ENCODE peak calls at places on chromosomes 1 and 21, in ten cellular contexts. One of them, this sample, is unnamed.

GRCh38 chr1:9874412-9874811 is 35.7 kb downstream of the CTNNBIP1 start:
- DNase-seq in CD8-positive, alpha-beta memory T cell: no peak
- DNase-seq in kidney glomerular epithelial cell: no peak
- DNase-seq in stimulated activated CD4-positive, alpha-beta T cell treated with anti-CD3 and anti-CD28 coated beads, Interleukin-4, amount 100 ng/mL, for 4 hours: no peak
- DNase-seq in colonic mucosa: no peak
- DNase-seq in BE2C: no peak
- DNase-seq in RPMI8226: no peak
- DNase-seq in MCF 10A: no peak
- DNase-seq in stimulated activated CD8-positive, alpha-beta memory T cell treated with anti-CD3 and anti-CD28 coated beads, Interleukin-7, amount 100 ng/mL, for 24 hours: no peak
- DNase-seq in cerebellum: no peak
- DNase-seq in this sample: no peak

GRCh38 chr1:194658090-194658439 is 1471.7 kb upstream of the B3GALT2 start:
- DNase-seq in CD8-positive, alpha-beta memory T cell: no peak
- DNase-seq in kidney glomerular epithelial cell: peak; percentile 21
- DNase-seq in stimulated activated CD4-positive, alpha-beta T cell treated with anti-CD3 and anti-CD28 coated beads, Interleukin-4, amount 100 ng/mL, for 4 hours: no peak
- DNase-seq in colonic mucosa: no peak
- DNase-seq in BE2C: no peak
- DNase-seq in RPMI8226: peak; percentile 11
- DNase-seq in MCF 10A: peak; percentile 80
- DNase-seq in stimulated activated CD8-positive, alpha-beta memory T cell treated with anti-CD3 and anti-CD28 coated beads, Interleukin-7, amount 100 ng/mL, for 24 hours: no peak
- DNase-seq in cerebellum: no peak
- DNase-seq in this sample: peak; percentile 19

GRCh38 chr1:14580986-14581385 is 17.5 kb upstream of the KAZN start:
- DNase-seq in CD8-positive, alpha-beta memory T cell: no peak
- DNase-seq in kidney glomerular epithelial cell: no peak
- DNase-seq in stimulated activated CD4-positive, alpha-beta T cell treated with anti-CD3 and anti-CD28 coated beads, Interleukin-4, amount 100 ng/mL, for 4 hours: no peak
- DNase-seq in colonic mucosa: no peak
- DNase-seq in BE2C: no peak
- DNase-seq in RPMI8226: no peak
- DNase-seq in MCF 10A: no peak
- DNase-seq in stimulated activated CD8-positive, alpha-beta memory T cell treated with anti-CD3 and anti-CD28 coated beads, Interleukin-7, amount 100 ng/mL, for 24 hours: no peak
- DNase-seq in cerebellum: no peak
- DNase-seq in this sample: no peak

GRCh38 chr1:39047374-39048229 is 21.5 kb downstream of the NDUFS5 start:
- DNase-seq in CD8-positive, alpha-beta memory T cell: no peak
- DNase-seq in kidney glomerular epithelial cell: peak; percentile 92
- DNase-seq in stimulated activated CD4-positive, alpha-beta T cell treated with anti-CD3 and anti-CD28 coated beads, Interleukin-4, amount 100 ng/mL, for 4 hours: no peak
- DNase-seq in colonic mucosa: no peak
- DNase-seq in BE2C: no peak
- DNase-seq in RPMI8226: no peak
- DNase-seq in MCF 10A: peak; percentile 68
- DNase-seq in stimulated activated CD8-positive, alpha-beta memory T cell treated with anti-CD3 and anti-CD28 coated beads, Interleukin-7, amount 100 ng/mL, for 24 hours: no peak
- DNase-seq in cerebellum: no peak
- DNase-seq in this sample: peak; percentile 93

GRCh38 chr1:171716620-171717019 is 25.2 kb downstream of the VAMP4 start:
- DNase-seq in CD8-positive, alpha-beta memory T cell: no peak
- DNase-seq in kidney glomerular epithelial cell: no peak
- DNase-seq in stimulated activated CD4-positive, alpha-beta T cell treated with anti-CD3 and anti-CD28 coated beads, Interleukin-4, amount 100 ng/mL, for 4 hours: no peak
- DNase-seq in colonic mucosa: no peak
- DNase-seq in BE2C: no peak
- DNase-seq in RPMI8226: no peak
- DNase-seq in MCF 10A: no peak
- DNase-seq in stimulated activated CD8-positive, alpha-beta memory T cell treated with anti-CD3 and anti-CD28 coated beads, Interleukin-7, amount 100 ng/mL, for 24 hours: no peak
- DNase-seq in cerebellum: no peak
- DNase-seq in this sample: no peak

GRCh38 chr1:69911301-69911801 is 294.0 kb downstream of the LRRC40 start:
- DNase-seq in CD8-positive, alpha-beta memory T cell: no peak
- DNase-seq in kidney glomerular epithelial cell: no peak
- DNase-seq in stimulated activated CD4-positive, alpha-beta T cell treated with anti-CD3 and anti-CD28 coated beads, Interleukin-4, amount 100 ng/mL, for 4 hours: no peak
- DNase-seq in colonic mucosa: no peak
- DNase-seq in BE2C: no peak
- DNase-seq in RPMI8226: no peak
- DNase-seq in MCF 10A: peak; percentile 74
- DNase-seq in stimulated activated CD8-positive, alpha-beta memory T cell treated with anti-CD3 and anti-CD28 coated beads, Interleukin-7, amount 100 ng/mL, for 24 hours: no peak
- DNase-seq in cerebellum: no peak
- DNase-seq in this sample: no peak

GRCh38 chr1:218664385-218665170 is 319.4 kb downstream of the TGFB2 start:
- DNase-seq in CD8-positive, alpha-beta memory T cell: no peak
- DNase-seq in kidney glomerular epithelial cell: no peak
- DNase-seq in stimulated activated CD4-positive, alpha-beta T cell treated with anti-CD3 and anti-CD28 coated beads, Interleukin-4, amount 100 ng/mL, for 4 hours: no peak
- DNase-seq in colonic mucosa: no peak
- DNase-seq in BE2C: no peak
- DNase-seq in RPMI8226: no peak
- DNase-seq in MCF 10A: peak; percentile 85
- DNase-seq in stimulated activated CD8-positive, alpha-beta memory T cell treated with anti-CD3 and anti-CD28 coated beads, Interleukin-7, amount 100 ng/mL, for 24 hours: no peak
- DNase-seq in cerebellum: no peak
- DNase-seq in this sample: no peak

GRCh38 chr1:17301767-17302166 is 6.2 kb upstream of the PADI4 start:
- DNase-seq in CD8-positive, alpha-beta memory T cell: no peak
- DNase-seq in kidney glomerular epithelial cell: no peak
- DNase-seq in stimulated activated CD4-positive, alpha-beta T cell treated with anti-CD3 and anti-CD28 coated beads, Interleukin-4, amount 100 ng/mL, for 4 hours: no peak
- DNase-seq in colonic mucosa: no peak
- DNase-seq in BE2C: no peak
- DNase-seq in RPMI8226: no peak
- DNase-seq in MCF 10A: no peak
- DNase-seq in stimulated activated CD8-positive, alpha-beta memory T cell treated with anti-CD3 and anti-CD28 coated beads, Interleukin-7, amount 100 ng/mL, for 24 hours: no peak
- DNase-seq in cerebellum: no peak
- DNase-seq in this sample: no peak

GRCh38 chr1:37471345-37472231 is 2.8 kb upstream of the ZC3H12A start:
- DNase-seq in CD8-positive, alpha-beta memory T cell: no peak
- DNase-seq in kidney glomerular epithelial cell: peak; percentile 95
- DNase-seq in stimulated activated CD4-positive, alpha-beta T cell treated with anti-CD3 and anti-CD28 coated beads, Interleukin-4, amount 100 ng/mL, for 4 hours: no peak
- DNase-seq in colonic mucosa: peak; percentile 83
- DNase-seq in BE2C: peak; percentile 71
- DNase-seq in RPMI8226: no peak
- DNase-seq in MCF 10A: peak; percentile 93
- DNase-seq in stimulated activated CD8-positive, alpha-beta memory T cell treated with anti-CD3 and anti-CD28 coated beads, Interleukin-7, amount 100 ng/mL, for 24 hours: no peak
- DNase-seq in cerebellum: peak; percentile 73
- DNase-seq in this sample: no peak

GRCh38 chr1:25219661-25220251 is 12.5 kb downstream of the SYF2 start:
- DNase-seq in CD8-positive, alpha-beta memory T cell: no peak
- DNase-seq in kidney glomerular epithelial cell: no peak
- DNase-seq in stimulated activated CD4-positive, alpha-beta T cell treated with anti-CD3 and anti-CD28 coated beads, Interleukin-4, amount 100 ng/mL, for 4 hours: no peak
- DNase-seq in colonic mucosa: no peak
- DNase-seq in BE2C: no peak
- DNase-seq in RPMI8226: no peak
- DNase-seq in MCF 10A: no peak
- DNase-seq in stimulated activated CD8-positive, alpha-beta memory T cell treated with anti-CD3 and anti-CD28 coated beads, Interleukin-7, amount 100 ng/mL, for 24 hours: no peak
- DNase-seq in cerebellum: no peak
- DNase-seq in this sample: no peak

GRCh38 chr21:44441581-44442265 is 13.6 kb upstream of the LRRC3 start:
- DNase-seq in CD8-positive, alpha-beta memory T cell: no peak
- DNase-seq in kidney glomerular epithelial cell: no peak
- DNase-seq in stimulated activated CD4-positive, alpha-beta T cell treated with anti-CD3 and anti-CD28 coated beads, Interleukin-4, amount 100 ng/mL, for 4 hours: no peak
- DNase-seq in colonic mucosa: no peak
- DNase-seq in BE2C: no peak
- DNase-seq in RPMI8226: no peak
- DNase-seq in MCF 10A: no peak
- DNase-seq in stimulated activated CD8-positive, alpha-beta memory T cell treated with anti-CD3 and anti-CD28 coated beads, Interleukin-7, amount 100 ng/mL, for 24 hours: no peak
- DNase-seq in cerebellum: no peak
- DNase-seq in this sample: no peak

GRCh38 chr21:34844033-34844923 is 175.5 kb downstream of the CLIC6 start:
- DNase-seq in CD8-positive, alpha-beta memory T cell: no peak
- DNase-seq in kidney glomerular epithelial cell: no peak
- DNase-seq in stimulated activated CD4-positive, alpha-beta T cell treated with anti-CD3 and anti-CD28 coated beads, Interleukin-4, amount 100 ng/mL, for 4 hours: no peak
- DNase-seq in colonic mucosa: no peak
- DNase-seq in BE2C: no peak
- DNase-seq in RPMI8226: no peak
- DNase-seq in MCF 10A: peak; percentile 76
- DNase-seq in stimulated activated CD8-positive, alpha-beta memory T cell treated with anti-CD3 and anti-CD28 coated beads, Interleukin-7, amount 100 ng/mL, for 24 hours: no peak
- DNase-seq in cerebellum: peak; percentile 35
- DNase-seq in this sample: no peak

GRCh38 chr1:22653741-22654140 is 705 bp downstream of the C1QB start:
- DNase-seq in CD8-positive, alpha-beta memory T cell: no peak
- DNase-seq in kidney glomerular epithelial cell: no peak
- DNase-seq in stimulated activated CD4-positive, alpha-beta T cell treated with anti-CD3 and anti-CD28 coated beads, Interleukin-4, amount 100 ng/mL, for 4 hours: no peak
- DNase-seq in colonic mucosa: no peak
- DNase-seq in BE2C: no peak
- DNase-seq in RPMI8226: no peak
- DNase-seq in MCF 10A: no peak
- DNase-seq in stimulated activated CD8-positive, alpha-beta memory T cell treated with anti-CD3 and anti-CD28 coated beads, Interleukin-7, amount 100 ng/mL, for 24 hours: no peak
- DNase-seq in cerebellum: no peak
- DNase-seq in this sample: no peak

GRCh38 chr1:206048582-206048981 is 4.4 kb upstream of the RHEX start:
- DNase-seq in CD8-positive, alpha-beta memory T cell: no peak
- DNase-seq in kidney glomerular epithelial cell: peak; percentile 35
- DNase-seq in stimulated activated CD4-positive, alpha-beta T cell treated with anti-CD3 and anti-CD28 coated beads, Interleukin-4, amount 100 ng/mL, for 4 hours: no peak
- DNase-seq in colonic mucosa: peak; percentile 80
- DNase-seq in BE2C: no peak
- DNase-seq in RPMI8226: no peak
- DNase-seq in MCF 10A: no peak
- DNase-seq in stimulated activated CD8-positive, alpha-beta memory T cell treated with anti-CD3 and anti-CD28 coated beads, Interleukin-7, amount 100 ng/mL, for 24 hours: no peak
- DNase-seq in cerebellum: no peak
- DNase-seq in this sample: peak; percentile 74

GRCh38 chr1:172135076-172135672 is 285.3 kb upstream of the C1orf105 start:
- DNase-seq in CD8-positive, alpha-beta memory T cell: no peak
- DNase-seq in kidney glomerular epithelial cell: no peak
- DNase-seq in stimulated activated CD4-positive, alpha-beta T cell treated with anti-CD3 and anti-CD28 coated beads, Interleukin-4, amount 100 ng/mL, for 4 hours: no peak
- DNase-seq in colonic mucosa: no peak
- DNase-seq in BE2C: no peak
- DNase-seq in RPMI8226: peak; percentile 49
- DNase-seq in MCF 10A: peak; percentile 62
- DNase-seq in stimulated activated CD8-positive, alpha-beta memory T cell treated with anti-CD3 and anti-CD28 coated beads, Interleukin-7, amount 100 ng/mL, for 24 hours: no peak
- DNase-seq in cerebellum: no peak
- DNase-seq in this sample: no peak

GRCh38 chr1:6378096-6378746 is 15.3 kb downstream of the ACOT7 start:
- DNase-seq in CD8-positive, alpha-beta memory T cell: no peak
- DNase-seq in kidney glomerular epithelial cell: no peak
- DNase-seq in stimulated activated CD4-positive, alpha-beta T cell treated with anti-CD3 and anti-CD28 coated beads, Interleukin-4, amount 100 ng/mL, for 4 hours: no peak
- DNase-seq in colonic mucosa: no peak
- DNase-seq in BE2C: peak; percentile 72
- DNase-seq in RPMI8226: peak; percentile 35
- DNase-seq in MCF 10A: no peak
- DNase-seq in stimulated activated CD8-positive, alpha-beta memory T cell treated with anti-CD3 and anti-CD28 coated beads, Interleukin-7, amount 100 ng/mL, for 24 hours: no peak
- DNase-seq in cerebellum: no peak
- DNase-seq in this sample: no peak

This sample was measured in epithelial cell of proximal tubule.